ENCODE peak calls at places on chromosomes 5 and 9, in six cellular contexts. Z, J, W, L, K and Q are unnamed samples.

GRCh38 chr5:39264528-39264927 is 45.2 kb upstream of the FYB1 start:
- DNase-seq in W (no peak), L (no peak), Z (no peak), J (no peak), K (no peak), Q (no peak)

GRCh38 chr5:75108931-75109596 is 56.7 kb upstream of the GCNT4 start:
- DNase-seq in K (no peak), J (no peak), W (no peak), Z (no peak), L (no peak), Q (no peak)

GRCh38 chr9:23524607-23525155 is 301.4 kb downstream of the ELAVL2 start:
- DNase-seq in K (no peak), W (no peak), J (no peak), L (no peak), Z (no peak), Q (no peak)

GRCh38 chr9:35110327-35110758 is 5.3 kb downstream of the ATOSB start:
- DNase-seq in W (peak), L (no peak), Z (no peak), K (peak), J (no peak), Q (peak)

GRCh38 chr5:17947029-17947428 is 312.8 kb downstream of the TAF11L14 start:
- DNase-seq in L (no peak), Z (no peak), W (no peak), K (no peak), J (no peak), Q (no peak)

GRCh38 chr5:96881511-96882115 is 5.3 kb downstream of the ERAP2 start:
- DNase-seq in J (no peak), Z (no peak), K (no peak), L (no peak), W (peak), Q (no peak)

GRCh38 chr5:180470361-180470760 is 23.8 kb upstream of the CNOT6 start:
- DNase-seq in W (no peak), K (no peak), J (no peak), L (no peak), Z (no peak), Q (no peak)

GRCh38 chr9:6184749-6185645 is 30.6 kb upstream of the IL33 start:
- DNase-seq in Z (no peak), L (peak), W (no peak), J (no peak), K (no peak), Q (no peak)

GRCh38 chr9:114037249-114037648 is 40.9 kb downstream of the AMBP start:
- DNase-seq in W (no peak), J (no peak), L (no peak), K (no peak), Z (no peak), Q (no peak)

GRCh38 chr5:176429972-176430371 is 13.6 kb upstream of the CLTB start:
- DNase-seq in L (no peak), Z (no peak), W (no peak), J (no peak), K (no peak), Q (no peak)

GRCh38 chr5:138351056-138351455 is 1.4 kb upstream of the KDM3B start:
- DNase-seq in Z (no peak), J (no peak), K (no peak), W (peak), L (no peak), Q (no peak)

GRCh38 chr5:22521521-22521920 is 331.6 kb downstream of the CDH12 start:
- DNase-seq in K (no peak), J (no peak), L (no peak), W (no peak), Z (no peak), Q (no peak)

GRCh38 chr5:126098330-126099017 is 324.7 kb upstream of the GRAMD2B start:
- DNase-seq in W (no peak), Z (no peak), L (no peak), K (no peak), J (no peak), Q (no peak)

GRCh38 chr9:16869140-16869903 is 1.1 kb downstream of the BNC2 start:
- DNase-seq in K (no peak), J (no peak), L (no peak), Z (peak), W (peak), Q (no peak)

GRCh38 chr5:175867587-175868347 is 3.6 kb upstream of the CPLX2 start:
- DNase-seq in L (no peak), W (peak), J (no peak), Z (peak), K (no peak), Q (no peak)

GRCh38 chr5:123429993-123430392 is 6.8 kb upstream of the CEP120 start:
- DNase-seq in K (no peak), L (no peak), W (peak), J (no peak), Z (no peak), Q (no peak)

GRCh38 chr5:153938131-153938842 is 100.4 kb downstream of the FAM114A2 start:
- DNase-seq in J (no peak), K (no peak), W (no peak), L (no peak), Z (no peak), Q (no peak)

GRCh38 chr5:179732918-179733763 is 519 bp downstream of the MAML1 start:
- DNase-seq in Z (peak), W (peak), L (no peak), K (peak), J (no peak), Q (no peak)

GRCh38 chr9:113154936-113155335 is 4.1 kb downstream of the SLC31A2 start:
- DNase-seq in K (no peak), L (no peak), J (no peak), W (no peak), Z (no peak), Q (no peak)

GRCh38 chr9:96883922-96884321 is 29.6 kb upstream of the ZNF782 start:
- DNase-seq in J (no peak), W (no peak), K (no peak), Z (no peak), L (no peak), Q (no peak)

GRCh38 chr9:136326777-136327312 is 494 bp upstream of the GPSM1 start:
- DNase-seq in J (no peak), L (no peak), Z (no peak), K (no peak), W (no peak), Q (no peak)

GRCh38 chr9:107486674-107487520 is 2.7 kb downstream of the KLF4 start:
- DNase-seq in L (no peak), Z (no peak), J (no peak), W (peak), K (peak), Q (peak)

GRCh38 chr5:77770293-77771005 is 5.7 kb downstream of the TBCA start:
- DNase-seq in Z (no peak), K (no peak), J (no peak), L (no peak), W (peak), Q (no peak)

GRCh38 chr5:8845316-8845715 is 700.6 kb downstream of the SEMA5A start:
- DNase-seq in J (no peak), K (no peak), W (peak), L (no peak), Z (no peak), Q (no peak)

GRCh38 chr5:89342106-89342876 is 459.3 kb upstream of the MEF2C start:
- DNase-seq in L (no peak), J (no peak), W (no peak), Z (no peak), K (no peak), Q (no peak)

GRCh38 chr9:110105107-110105506 is 102.9 kb downstream of the C9orf152 start:
- DNase-seq in W (no peak), Z (no peak), J (no peak), L (no peak), K (no peak), Q (no peak)

GRCh38 chr9:16871358-16872151 is 1.1 kb upstream of the BNC2 start:
- DNase-seq in K (peak), J (no peak), Z (peak), W (peak), L (peak), Q (no peak)

GRCh38 chr9:109441296-109441695 is 56.8 kb downstream of the PTPN3 start:
- DNase-seq in J (no peak), L (no peak), W (no peak), Z (no peak), K (no peak), Q (no peak)

GRCh38 chr5:82277613-82277986 is 554 bp downstream of the RPS23 start:
- DNase-seq in Z (no peak), J (no peak), W (no peak), K (no peak), L (no peak), Q (no peak)

GRCh38 chr5:145951071-145951470 is 14.7 kb downstream of the SH3RF2 start:
- DNase-seq in K (no peak), W (no peak), J (no peak), L (no peak), Z (peak), Q (no peak)

GRCh38 chr5:54904425-54904824 is 81.0 kb downstream of the ESM1 start:
- DNase-seq in J (no peak), L (no peak), W (peak), Z (peak), K (no peak), Q (no peak)

GRCh38 chr9:14722391-14723035 is at the start of gene CER1:
- DNase-seq in L (no peak), Z (no peak), W (no peak), J (no peak), K (no peak), Q (no peak)

DNA sequence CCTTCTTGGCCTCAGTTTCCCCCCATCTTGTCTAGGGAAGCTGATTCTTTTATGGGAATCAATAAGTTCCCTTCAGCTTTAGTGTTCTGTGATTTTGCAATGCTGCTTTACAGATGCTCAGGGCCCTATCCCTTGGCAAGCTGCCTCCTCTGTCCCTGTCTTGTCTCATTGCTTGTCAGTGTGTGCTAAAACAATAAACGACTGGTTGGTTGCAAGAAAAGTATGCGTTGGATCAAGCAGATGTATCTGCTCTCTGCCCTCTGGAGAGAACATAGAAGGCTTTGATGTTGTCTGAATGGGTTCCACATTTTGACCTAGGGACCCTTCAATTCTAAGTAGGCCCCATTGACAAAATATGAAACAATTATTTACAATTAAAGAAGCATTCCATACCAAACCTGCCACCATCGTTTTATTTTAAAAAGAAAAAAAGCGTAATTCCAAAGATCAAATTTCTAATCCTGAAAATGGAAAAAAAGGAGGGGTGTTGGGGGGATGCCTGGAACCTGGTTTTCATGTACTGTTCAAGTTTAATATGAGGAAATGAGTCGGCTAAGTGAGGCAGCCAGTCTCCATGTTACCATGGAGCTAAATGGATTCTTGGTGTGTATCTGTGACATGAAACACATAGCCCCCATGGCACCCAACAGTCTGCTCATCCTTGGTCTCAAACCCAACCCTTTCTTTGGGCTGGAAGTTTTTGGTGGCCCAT is 31.2 kb upstream of the TARS1 start:
- DNase-seq in J (no peak), W (no peak), K (no peak), L (no peak), Z (no peak), Q (no peak)
- H3K27ac ChIP-seq in J (peak), W (no peak), K (peak), L (no peak), Z (no peak), Q (no peak)

DNA sequence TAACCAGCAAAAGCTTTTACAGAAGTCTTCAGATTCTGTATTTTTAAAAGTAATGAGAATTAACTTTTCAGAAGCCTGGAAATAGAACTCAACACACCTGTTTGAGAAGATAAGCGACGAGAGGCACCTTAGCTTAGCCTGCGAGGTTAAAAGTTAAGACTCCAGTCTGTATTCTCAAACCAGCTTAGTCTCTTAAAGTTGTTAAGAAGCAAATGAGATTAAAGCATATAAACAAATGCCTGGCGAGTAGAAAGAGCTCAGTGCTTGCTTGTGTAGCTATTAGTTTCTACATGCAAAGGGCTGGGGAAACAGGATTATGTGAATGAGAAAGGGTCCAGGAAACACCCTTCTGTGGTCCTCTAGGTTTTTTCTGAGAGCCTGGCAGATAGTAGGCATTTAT is 51.7 kb downstream of the MTAP start:
- DNase-seq in L (no peak), K (no peak), J (no peak), W (no peak), Z (no peak), Q (no peak)
- H3K27ac ChIP-seq in L (no peak), K (no peak), J (no peak), W (peak), Z (no peak), Q (no peak)

GRCh38 chr5:151688406-151688805 is 1.7 kb upstream of the SPARC start:
- DNase-seq in K (no peak), J (no peak), Z (no peak), W (no peak), L (no peak), Q (no peak)
- H3K27ac ChIP-seq in K (peak), J (peak), Z (no peak), W (no peak), L (no peak), Q (no peak)

GRCh38 chr9:105127863-105128220 is 116.6 kb upstream of the SLC44A1 start:
- DNase-seq in Z (no peak), K (no peak), J (no peak), W (peak), L (no peak), Q (no peak)

GRCh38 chr9:105126233-105126632 is 118.2 kb upstream of the SLC44A1 start:
- DNase-seq in Z (no peak), J (no peak), K (no peak), L (no peak), W (no peak), Q (no peak)

GRCh38 chr9:105132006-105132405 is 112.4 kb upstream of the SLC44A1 start:
- DNase-seq in L (no peak), J (no peak), Z (no peak), K (no peak), W (no peak), Q (no peak)

GRCh38 chr9:105129731-105130130 is 114.7 kb upstream of the SLC44A1 start:
- DNase-seq in W (no peak), J (no peak), Z (no peak), L (no peak), K (no peak), Q (no peak)

GRCh38 chr9:105128908-105129307 is 115.5 kb upstream of the SLC44A1 start:
- DNase-seq in W (no peak), K (no peak), L (no peak), Z (no peak), J (no peak), Q (no peak)
- H3K27ac ChIP-seq in W (no peak), K (no peak), L (no peak), Z (no peak), J (no peak), Q (no peak)

DNA sequence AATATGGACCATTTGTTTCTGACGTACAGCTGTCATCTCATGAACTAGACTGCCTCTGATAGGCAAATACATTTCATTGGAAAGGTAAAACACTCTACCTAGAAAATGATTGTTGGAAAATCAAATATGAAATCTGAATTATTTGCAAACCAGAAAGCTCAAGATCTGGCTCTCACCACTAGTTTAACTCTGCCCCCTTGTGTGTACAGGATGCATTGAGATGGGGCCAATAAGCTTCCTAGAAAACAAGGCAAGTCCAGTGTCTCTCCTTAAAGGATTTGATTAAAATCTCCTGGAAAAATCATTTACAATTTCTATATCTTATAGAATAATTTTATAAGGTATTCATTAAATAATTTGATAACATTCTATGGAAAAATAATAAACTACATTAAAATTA is 311.9 kb upstream of the ANKH start:
- DNase-seq in Z (peak), W (peak), K (no peak), J (no peak), L (no peak), Q (no peak)
- H3K27ac ChIP-seq in Z (no peak), W (no peak), K (no peak), J (no peak), L (no peak), Q (no peak)

DNA sequence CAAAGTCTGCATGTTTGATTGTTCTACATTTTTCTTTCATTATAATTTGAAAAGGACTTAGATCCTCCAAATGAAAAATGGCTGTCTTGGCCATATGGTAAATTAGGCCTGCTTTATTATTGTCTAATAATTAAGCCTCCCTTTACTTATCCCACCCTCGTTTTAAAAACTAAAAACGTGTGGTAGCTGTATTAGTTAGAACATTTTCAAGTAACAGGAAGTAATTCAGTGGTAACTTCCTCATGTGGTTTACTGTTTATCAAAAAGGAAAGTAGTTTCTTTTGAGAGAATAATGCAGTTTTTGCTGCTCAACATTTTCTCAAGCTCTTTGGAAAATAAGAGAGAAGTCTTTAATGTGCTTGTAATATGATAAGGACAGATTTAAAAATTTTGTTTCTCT is 26.0 kb downstream of the ZCCHC7 start:
- DNase-seq in W (no peak), L (no peak), K (no peak), J (no peak), Z (no peak), Q (no peak)
- H3K27ac ChIP-seq in W (no peak), L (no peak), K (no peak), J (peak), Z (no peak), Q (no peak)

GRCh38 chr9:121498150-121498486 is 1.5 kb downstream of the GGTA1 start:
- DNase-seq in Z (peak), J (no peak), W (peak), L (no peak), K (peak), Q (no peak)

GRCh38 chr9:121500165-121500478 is 478 bp upstream of the GGTA1 start:
- DNase-seq in L (no peak), K (no peak), J (no peak), W (no peak), Z (no peak), Q (no peak)

GRCh38 chr9:121498487-121499176 is 1.0 kb downstream of the GGTA1 start:
- DNase-seq in K (peak), L (no peak), J (no peak), Z (no peak), W (peak), Q (no peak)

GRCh38 chr9:121499427-121500164 is at the start of gene GGTA1:
- DNase-seq in L (peak), K (peak), Z (peak), J (no peak), W (peak), Q (no peak)

DNA sequence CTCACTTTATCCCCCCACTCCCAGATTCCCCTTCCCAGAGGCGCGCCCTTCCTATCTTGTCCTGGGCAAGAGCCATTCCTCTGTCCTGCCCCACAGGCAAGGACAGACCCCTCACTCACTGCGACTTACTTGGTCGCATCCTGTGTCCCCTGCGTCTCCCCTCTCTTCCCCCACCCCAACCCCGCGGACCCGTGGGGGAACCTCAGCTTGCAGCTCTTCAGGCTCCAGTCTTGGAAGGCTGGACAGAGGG is 542 bp downstream of the GGTA1 start:
- DNase-seq in J (no peak), Z (no peak), W (no peak), K (peak), L (no peak), Q (no peak)
- H3K27ac ChIP-seq in J (peak), Z (no peak), W (no peak), K (peak), L (no peak), Q (peak)

DNA sequence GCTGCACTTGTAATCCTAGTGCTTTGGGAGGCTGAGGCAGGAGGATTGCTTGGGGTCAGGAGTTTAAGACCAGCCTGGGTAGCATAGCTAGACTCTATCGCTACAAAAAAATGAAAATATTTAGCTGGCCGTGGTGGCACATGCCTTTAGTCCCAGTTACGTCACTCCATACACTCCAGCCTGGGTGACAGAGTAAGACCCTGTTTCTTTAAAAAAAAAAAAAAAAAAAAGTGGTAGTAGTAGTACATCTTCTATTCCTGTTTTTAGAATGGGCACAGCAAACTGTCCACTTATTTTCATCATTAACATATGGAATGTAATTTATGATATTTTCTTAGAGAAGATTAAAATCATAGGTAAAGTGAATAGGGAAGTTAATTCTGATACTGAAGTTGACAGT is 48.2 kb downstream of the TRIO start:
- DNase-seq in W (no peak), K (no peak), J (no peak), Z (no peak), L (no peak), Q (no peak)
- H3K27ac ChIP-seq in W (peak), K (peak), J (peak), Z (peak), L (no peak), Q (no peak)

GRCh38 chr5:65874241-65874640 is 52.1 kb upstream of the ERBIN start:
- DNase-seq in J (no peak), W (peak), Z (no peak), L (no peak), K (no peak), Q (no peak)
- H3K27ac ChIP-seq in J (no peak), W (peak), Z (no peak), L (no peak), K (no peak), Q (no peak)

GRCh38 chr5:73858054-73858453 is 232.1 kb downstream of the ARHGEF28 start:
- DNase-seq in L (no peak), Z (no peak), K (no peak), W (no peak), J (no peak), Q (no peak)
- H3K27ac ChIP-seq in L (no peak), Z (no peak), K (no peak), W (no peak), J (no peak), Q (no peak)